ENCODE peak calls at places on chromosome 11, in nine cellular contexts. C is GM12878, B is H54, W is uterus, U is body of pancreas, T is breast epithelium, E is A549, G is testis, H is NB4. D is an unnamed sample.
A peak's percentile ranks its signal among the peaks of the same experiment; 100 is the strongest.

GRCh38 chr11:2088284-2088683 is 50.9 kb downstream of the IGF2 start:
- DNase-seq in T (peak; percentile 33), B (no peak), C (no peak), G (peak; percentile 14), H (peak; percentile 53), E (no peak), W (no peak), U (no peak), D (no peak)

GRCh38 chr11:103494491-103494890 is 385.3 kb downstream of the DYNC2H1 start:
- DNase-seq in W (no peak), B (no peak), G (no peak), T (no peak), U (no peak), C (no peak), E (no peak), H (no peak), D (no peak)

GRCh38 chr11:2137202-2138071 is 1.8 kb downstream of the IGF2 start:
- DNase-seq in E (peak; percentile 76), H (no peak), U (no peak), C (no peak), T (no peak), B (peak; percentile 95), W (peak; percentile 71), G (peak; percentile 76), D (no peak)

GRCh38 chr11:36391062-36391461 is 95.0 kb downstream of the PRR5L start:
- DNase-seq in W (no peak), E (no peak), C (no peak), H (peak; percentile 28), U (no peak), G (no peak), T (no peak), B (no peak), D (no peak)

GRCh38 chr11:72641900-72642814 is 32.1 kb downstream of the PDE2A start:
- DNase-seq in H (peak; percentile 27), T (no peak), C (no peak), G (peak; percentile 23), W (peak; percentile 30), U (peak; percentile 31), B (peak; percentile 70), E (peak; percentile 28), D (no peak)

GRCh38 chr11:46674463-46675287 is 25.7 kb downstream of the ARHGAP1 start:
- DNase-seq in U (no peak), C (no peak), G (no peak), W (no peak), T (no peak), B (no peak), E (no peak), H (peak; percentile 97), D (no peak)

GRCh38 chr11:45927332-45927683 is 4.9 kb downstream of the LARGE2 start:
- DNase-seq in E (no peak), H (peak; percentile 47), G (no peak), W (no peak), C (no peak), T (no peak), U (peak; percentile 9), B (no peak), D (no peak)

GRCh38 chr11:41289408-41289807 is 170.0 kb downstream of the LRRC4C start:
- DNase-seq in B (no peak), U (no peak), T (no peak), E (no peak), C (no peak), W (no peak), G (no peak), H (no peak), D (no peak)

GRCh38 chr11:85170184-85170583 is 457.0 kb downstream of the DLG2 start:
- DNase-seq in G (no peak), U (no peak), H (no peak), C (no peak), T (no peak), W (no peak), B (peak; percentile 4), E (peak; percentile 67), D (no peak)

GRCh38 chr11:833114-833791 is 501 bp downstream of the CD151 start:
- DNase-seq in E (peak; percentile 55), T (no peak), W (no peak), U (peak; percentile 75), G (no peak), C (no peak), B (no peak), H (peak; percentile 72), D (no peak)

GRCh38 chr11:84564180-84564866 is 1062.8 kb downstream of the DLG2 start:
- DNase-seq in H (peak; percentile 49), C (no peak), E (peak; percentile 87), B (peak; percentile 26), T (no peak), W (no peak), G (peak; percentile 67), U (peak; percentile 70), D (no peak)

GRCh38 chr11:859394-860131 is 16.9 kb downstream of the TSPAN4 start:
- DNase-seq in H (no peak), T (peak; percentile 80), E (peak; percentile 70), C (no peak), B (peak; percentile 71), W (peak; percentile 79), G (peak; percentile 84), U (peak; percentile 70), D (no peak)

GRCh38 chr11:22539851-22540376 is 85.7 kb downstream of the FANCF start:
- DNase-seq in W (no peak), G (no peak), H (peak; percentile 3), E (no peak), U (no peak), B (no peak), T (no peak), C (no peak), D (no peak)

GRCh38 chr11:57643802-57644201 is 5.9 kb downstream of the YPEL4 start:
- DNase-seq in W (no peak), C (no peak), E (no peak), H (no peak), B (no peak), U (no peak), T (no peak), G (no peak), D (no peak)

GRCh38 chr11:69443968-69444364 is 37.5 kb upstream of the LINC01488 start:
- DNase-seq in B (no peak), G (no peak), C (no peak), H (no peak), U (no peak), T (no peak), E (no peak), W (no peak), D (no peak)
- TF ChIP-seq POLR2A in B (no peak), G (no peak), C (no peak), H (no peak), U (no peak), T (no peak), E (no peak), W (no peak), D (no peak)

GRCh38 chr11:61707574-61707973 is 27.4 kb downstream of the DAGLA start:
- DNase-seq in E (no peak), G (no peak), H (no peak), C (no peak), W (no peak), B (no peak), U (no peak), T (no peak), D (no peak)

GRCh38 chr11:61711493-61711892 is 31.3 kb downstream of the DAGLA start:
- DNase-seq in U (no peak), H (no peak), W (no peak), G (no peak), B (no peak), C (no peak), T (no peak), E (no peak), D (no peak)

GRCh38 chr11:61711037-61711436 is 30.8 kb downstream of the DAGLA start:
- DNase-seq in T (no peak), E (no peak), U (no peak), B (no peak), G (no peak), H (no peak), C (no peak), W (no peak), D (no peak)

GRCh38 chr11:61709110-61709509 is 28.9 kb downstream of the DAGLA start:
- DNase-seq in C (no peak), W (no peak), G (no peak), E (no peak), B (no peak), H (no peak), T (no peak), U (no peak), D (no peak)

DNA sequence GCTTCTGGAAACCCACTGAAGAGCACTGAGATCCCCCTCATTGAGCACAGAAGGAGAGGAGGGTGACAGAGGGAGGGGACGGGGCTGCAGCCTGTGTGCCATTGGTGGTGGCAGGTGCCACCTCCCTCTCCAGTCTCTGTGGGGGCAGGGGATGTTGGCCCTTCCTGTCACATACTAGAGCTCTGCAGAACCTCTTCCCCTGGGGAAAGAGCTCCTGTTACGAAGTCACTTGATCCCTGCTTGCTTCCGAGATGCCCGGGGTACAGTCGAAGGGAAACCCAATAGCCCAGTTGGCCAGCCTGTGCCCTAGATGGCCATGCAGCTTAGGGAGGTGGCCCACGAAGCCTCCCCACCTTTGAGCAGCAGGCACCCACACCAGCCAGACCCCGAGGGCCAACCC is 29.4 kb downstream of the DAGLA start:
- DNase-seq in G (no peak), C (no peak), H (peak; percentile 49), U (no peak), W (no peak), B (no peak), T (no peak), E (no peak), D (no peak)
- TF ChIP-seq POLR2A in G (no peak), C (no peak), H (no peak), U (no peak), W (no peak), B (no peak), T (no peak), E (no peak), D (no peak)

GRCh38 chr11:112226062-112226921 is at the start of gene PTS:
- DNase-seq in W (peak; percentile 86), E (peak; percentile 84), U (peak; percentile 81), G (peak; percentile 87), T (peak; percentile 81), H (peak; percentile 91), B (peak; percentile 83), C (peak; percentile 64), D (peak; percentile 90)
- TF ChIP-seq POLR2A in W (peak; percentile 98), E (peak; percentile 79), U (peak; percentile 89), G (peak; percentile 63), T (peak; percentile 91), H (peak; percentile 94), B (peak; percentile 75), C (peak; percentile 99), D (peak; percentile 92)

DNA sequence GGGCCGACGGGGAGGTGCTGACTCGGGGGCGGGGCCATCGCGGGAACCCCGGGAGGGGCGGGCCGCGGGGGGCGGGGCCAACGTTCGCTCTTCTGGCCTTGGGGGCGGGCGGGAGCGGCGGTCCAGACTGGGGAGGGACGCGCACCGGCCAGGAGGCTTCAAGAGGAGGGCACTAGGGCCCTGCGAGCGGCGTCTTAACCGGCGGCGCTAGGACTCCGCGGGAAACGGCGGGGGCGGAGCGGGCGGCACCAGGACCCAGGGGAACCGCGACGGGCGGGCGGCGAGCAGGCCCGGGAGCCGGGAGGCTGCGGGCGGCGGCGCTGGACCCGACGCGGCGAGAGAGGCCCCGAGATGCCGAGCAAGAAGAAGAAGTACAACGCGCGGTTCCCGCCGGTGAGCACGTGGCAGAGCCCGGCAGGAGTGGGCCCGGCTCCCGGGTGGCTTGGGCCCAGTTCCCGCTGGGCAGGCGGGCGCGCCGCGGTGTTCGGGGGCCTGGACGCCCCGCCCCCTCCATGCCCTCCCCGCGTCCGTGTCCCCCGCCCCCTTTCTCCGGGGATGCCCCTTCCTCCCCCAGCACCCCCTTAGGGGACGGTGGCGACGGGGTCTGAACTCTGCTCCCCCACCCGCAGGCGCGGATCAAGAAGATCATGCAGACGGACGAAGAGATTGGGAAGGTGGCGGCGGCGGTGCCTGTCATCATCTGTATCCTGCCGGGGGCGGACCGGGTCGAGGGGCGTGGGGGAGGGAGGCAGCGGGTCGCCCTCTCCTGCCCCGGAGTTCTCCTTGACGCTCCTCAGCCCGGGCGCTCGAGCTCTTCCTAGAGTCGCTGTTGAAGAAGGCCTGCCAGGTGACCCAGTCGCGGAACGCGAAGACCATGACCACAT is at the start of gene DRAP1:
- DNase-seq in T (peak; percentile 99), H (peak; percentile 99), G (peak; percentile 99), E (peak; percentile 99), B (peak; percentile 91), W (peak; percentile 99), U (peak; percentile 99), C (peak; percentile 64), D (peak; percentile 97)
- TF ChIP-seq POLR2A in T (no peak), H (no peak), G (no peak), E (peak; percentile 50), B (peak; percentile 73), W (peak; percentile 71), U (peak; percentile 65), C (peak; percentile 55), D (peak; percentile 46)

D was measured in GM12892.